ENCODE peak calls at places on chromosome 19, in ten cellular contexts. M, D, C, S, K, W, N, X, I and H are unnamed samples.

GRCh38 chr19:18895038-18895827 is 725 bp downstream of the CERS1 start:
- DNase-seq in X (peak; percentile 88), N (no peak), M (peak; percentile 63), K (no peak), S (no peak), W (peak; percentile 57), I (no peak), C (no peak), D (peak; percentile 65), H (peak; percentile 86)

GRCh38 chr19:46265217-46265828 is 31.5 kb upstream of the HIF3A start:
- DNase-seq in I (no peak), W (peak; percentile 18), M (peak; percentile 64), X (peak; percentile 61), N (no peak), K (peak; percentile 73), S (peak; percentile 52), C (no peak), D (peak; percentile 66), H (peak; percentile 89)

GRCh38 chr19:32682317-32682716 is 6.7 kb downstream of the RGS9BP start:
- DNase-seq in M (no peak), W (no peak), C (no peak), D (no peak), S (no peak), K (no peak), X (no peak), N (no peak), I (no peak), H (no peak)

GRCh38 chr19:51380379-51380778 is 7.4 kb downstream of the LIM2 start:
- DNase-seq in M (no peak), I (no peak), S (no peak), C (no peak), K (no peak), N (no peak), X (no peak), D (no peak), W (no peak), H (no peak)

GRCh38 chr19:4889034-4889825 is 13.5 kb downstream of the ARRDC5 start:
- DNase-seq in N (no peak), D (no peak), K (no peak), C (no peak), I (no peak), X (no peak), M (no peak), S (no peak), W (no peak), H (no peak)

GRCh38 chr19:46328079-46328478 is 18.8 kb upstream of the PPP5C start:
- DNase-seq in S (no peak), N (no peak), W (no peak), M (no peak), X (no peak), K (no peak), I (no peak), D (no peak), C (no peak), H (no peak)

GRCh38 chr19:47414469-47414868 is 4.9 kb downstream of the MEIS3 start:
- DNase-seq in I (no peak), C (no peak), N (no peak), X (peak; percentile 62), W (no peak), D (no peak), K (no peak), S (no peak), M (no peak), H (no peak)

GRCh38 chr19:18425515-18426415 is 6.6 kb downstream of the SSBP4 start:
- DNase-seq in S (peak; percentile 82), W (peak; percentile 73), M (no peak), N (no peak), I (no peak), X (no peak), D (no peak), K (no peak), C (no peak), H (no peak)

GRCh38 chr19:46787331-46788100 is 878 bp downstream of the SLC1A5 start:
- DNase-seq in X (peak; percentile 75), N (peak; percentile 91), C (no peak), I (peak; percentile 80), M (peak; percentile 26), S (peak; percentile 70), W (peak; percentile 75), D (peak; percentile 27), K (no peak), H (peak; percentile 87)

GRCh38 chr19:48419158-48419920 is 25.9 kb downstream of the GRIN2D start:
- DNase-seq in C (no peak), N (no peak), K (peak; percentile 80), I (peak; percentile 72), X (peak; percentile 77), D (no peak), M (peak; percentile 45), W (peak; percentile 47), S (no peak), H (no peak)

GRCh38 chr19:14530005-14530348 is 583 bp downstream of the TECR start:
- DNase-seq in X (peak; percentile 72), K (no peak), W (no peak), M (no peak), I (no peak), C (no peak), D (peak; percentile 65), S (no peak), N (no peak), H (no peak)

GRCh38 chr19:46298477-46299003 is 1.7 kb downstream of the HIF3A start:
- DNase-seq in K (no peak), C (no peak), S (no peak), D (no peak), M (no peak), I (no peak), X (no peak), W (no peak), N (no peak), H (no peak)

GRCh38 chr19:55304279-55304978 is 20.6 kb downstream of the BRSK1 start:
- DNase-seq in D (no peak), X (peak; percentile 45), K (peak; percentile 54), C (no peak), M (no peak), S (no peak), I (no peak), N (no peak), W (no peak), H (no peak)

GRCh38 chr19:55005684-55006488 is 32.2 kb downstream of the GP6 start:
- DNase-seq in I (no peak), N (no peak), M (peak; percentile 18), K (peak; percentile 83), D (no peak), C (peak; percentile 40), S (no peak), X (no peak), W (no peak), H (no peak)

GRCh38 chr19:48292798-48293197 is 22.9 kb downstream of the ZNF114 start:
- DNase-seq in I (no peak), W (peak; percentile 47), D (no peak), S (no peak), C (no peak), N (no peak), K (no peak), M (no peak), X (no peak), H (no peak)

DNA sequence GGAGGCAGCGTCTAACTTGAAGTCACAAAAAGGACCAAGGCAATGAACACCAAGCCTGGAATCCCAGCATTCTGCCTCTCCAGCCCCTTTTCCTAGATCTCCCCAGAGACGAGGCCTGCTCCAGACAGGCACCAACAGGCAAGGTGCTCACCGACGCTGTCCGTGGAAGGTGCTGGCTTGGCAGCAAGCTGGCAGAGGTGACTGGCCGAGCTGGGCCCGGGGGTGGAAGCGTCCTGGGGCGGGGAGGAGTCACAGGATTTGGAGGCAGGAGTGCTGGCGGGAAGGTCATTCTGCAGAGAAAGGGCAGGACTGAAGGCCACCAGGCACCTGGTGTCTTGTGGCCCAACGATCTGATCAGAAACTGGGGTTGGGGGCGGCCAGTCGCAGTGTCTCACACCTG is 18.2 kb downstream of the TLE2 start:
- DNase-seq in X (no peak), M (no peak), N (no peak), I (no peak), K (no peak), W (no peak), C (no peak), S (no peak), D (no peak), H (no peak)
- TF ChIP-seq CTCF in X (no peak), M (no peak), N (no peak), I (no peak), K (no peak), W (no peak), C (no peak), S (no peak), D (no peak), H (no peak)

DNA sequence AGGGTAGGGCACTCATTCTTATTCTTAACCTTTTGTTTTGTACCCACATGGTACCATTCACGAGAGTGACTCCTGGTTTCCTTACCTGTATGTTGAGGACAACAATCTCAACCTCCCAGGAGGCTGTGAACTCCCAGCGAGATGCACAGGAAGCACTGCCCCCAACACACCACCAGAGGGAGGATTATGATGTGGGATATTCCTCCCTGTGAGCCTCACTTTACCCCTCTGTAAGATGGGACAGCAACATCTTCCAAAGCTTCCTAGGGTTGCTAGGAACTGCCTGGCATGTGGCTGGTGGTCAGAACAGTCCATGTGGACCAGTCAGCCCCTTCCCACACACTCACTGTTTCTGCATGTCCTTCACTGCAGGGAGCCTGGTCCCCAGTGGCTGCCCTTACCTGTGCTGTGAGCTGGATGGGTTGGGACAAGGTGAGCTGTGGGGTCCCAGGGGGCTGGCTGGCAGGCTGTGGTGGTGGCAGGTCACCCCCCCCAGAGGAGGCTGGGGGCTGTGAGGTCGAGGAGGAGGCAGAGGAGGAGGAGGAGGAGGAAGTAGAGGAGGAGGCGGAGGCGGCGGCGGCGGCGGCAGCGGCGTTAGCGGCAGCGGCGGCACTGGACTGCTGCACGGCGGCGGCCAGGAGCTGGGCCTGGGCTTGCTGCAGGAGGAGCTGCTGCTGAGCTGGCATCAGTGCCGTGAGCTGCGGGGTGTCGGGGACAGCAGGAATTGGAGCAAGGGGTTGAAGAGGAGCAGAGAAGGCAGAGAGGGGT is 15.8 kb downstream of the POU2F2 start:
- DNase-seq in D (no peak), S (no peak), W (no peak), X (no peak), N (no peak), K (no peak), I (no peak), C (no peak), M (no peak), H (no peak)
- TF ChIP-seq CTCF in D (peak; percentile 14), S (no peak), W (no peak), X (peak; percentile 21), N (no peak), K (no peak), I (no peak), C (no peak), M (no peak), H (no peak)

DNA sequence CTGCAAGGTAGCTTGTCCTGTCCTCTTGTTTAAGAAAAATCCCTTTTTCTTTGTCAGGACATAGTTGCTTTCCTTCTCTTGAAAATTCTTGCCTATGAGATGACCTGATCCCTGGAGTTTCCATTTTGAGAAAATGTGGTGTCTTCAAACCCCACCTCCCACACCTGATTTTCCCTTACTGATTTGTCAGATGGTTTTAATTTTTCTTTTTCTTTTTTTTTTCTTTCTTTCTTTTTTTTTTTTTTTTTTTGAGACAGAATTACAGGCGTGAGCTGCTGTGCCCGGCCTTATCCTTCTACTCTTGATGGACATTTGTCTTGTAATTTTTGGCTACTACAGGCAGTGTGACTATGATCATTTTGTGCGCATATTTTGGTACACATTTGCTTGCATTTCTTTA is 1.2 kb downstream of the ZNF345 start:
- DNase-seq in N (no peak), X (no peak), K (no peak), D (no peak), M (no peak), I (no peak), W (no peak), S (no peak), C (no peak), H (no peak)
- TF ChIP-seq CTCF in N (no peak), X (no peak), K (no peak), D (no peak), M (no peak), I (no peak), W (no peak), S (no peak), C (no peak), H (no peak)

GRCh38 chr19:10141479-10141878 is 21.8 kb upstream of the EIF3G start:
- DNase-seq in W (no peak), I (no peak), K (no peak), D (no peak), M (no peak), S (no peak), X (no peak), C (no peak), N (no peak), H (no peak)
- TF ChIP-seq CTCF in W (no peak), I (no peak), K (no peak), D (no peak), M (no peak), S (no peak), X (no peak), C (no peak), N (no peak), H (no peak)